ENCODE peak calls at places on chromosome 11, in four cellular contexts. One of them, this sample, is unnamed.

GRCh38 chr11:62123669-62124185 is at the start of gene INCENP:
- DNase-seq in NCI-H1436: peak; percentile 97
- DNase-seq in Kasumi-1: peak; percentile 99
- DNase-seq in right lobe of liver: peak; percentile 98
- DNase-seq in this sample: peak; percentile 97

GRCh38 chr11:83836883-83837654 is 550.9 kb upstream of the CCDC90B start:
- DNase-seq in NCI-H1436: peak; percentile 64
- DNase-seq in Kasumi-1: peak; percentile 77
- DNase-seq in right lobe of liver: peak; percentile 58
- DNase-seq in this sample: no peak

GRCh38 chr11:70186420-70186819 is 16.7 kb upstream of the FADD start:
- DNase-seq in NCI-H1436: no peak
- DNase-seq in Kasumi-1: no peak
- DNase-seq in right lobe of liver: no peak
- DNase-seq in this sample: no peak

GRCh38 chr11:64638017-64638664 is 47.1 kb downstream of the SLC22A12 start:
- DNase-seq in NCI-H1436: peak; percentile 65
- DNase-seq in Kasumi-1: no peak
- DNase-seq in right lobe of liver: no peak
- DNase-seq in this sample: no peak

GRCh38 chr11:4982678-4983077 is 12.0 kb upstream of the OR51L1 start:
- DNase-seq in NCI-H1436: no peak
- DNase-seq in Kasumi-1: no peak
- DNase-seq in right lobe of liver: no peak
- DNase-seq in this sample: no peak

GRCh38 chr11:85651118-85651517 is 3.4 kb downstream of the TMEM126A start:
- DNase-seq in NCI-H1436: no peak
- DNase-seq in Kasumi-1: no peak
- DNase-seq in right lobe of liver: no peak
- DNase-seq in this sample: no peak

GRCh38 chr11:98734686-98735085 is 286.1 kb upstream of the CNTN5 start:
- DNase-seq in NCI-H1436: no peak
- DNase-seq in Kasumi-1: no peak
- DNase-seq in right lobe of liver: no peak
- DNase-seq in this sample: no peak

GRCh38 chr11:19920982-19921381 is 208.3 kb downstream of the NAV2 start:
- DNase-seq in NCI-H1436: no peak
- DNase-seq in Kasumi-1: no peak
- DNase-seq in right lobe of liver: no peak
- DNase-seq in this sample: no peak

GRCh38 chr11:45666648-45667642 is 1.5 kb upstream of the CHST1 start:
- DNase-seq in NCI-H1436: no peak
- DNase-seq in Kasumi-1: no peak
- DNase-seq in right lobe of liver: peak; percentile 25
- DNase-seq in this sample: no peak

GRCh38 chr11:65663634-65664200 is 1.0 kb upstream of the RELA start:
- DNase-seq in NCI-H1436: no peak
- DNase-seq in Kasumi-1: peak; percentile 39
- DNase-seq in right lobe of liver: no peak
- DNase-seq in this sample: no peak

GRCh38 chr11:104803770-104804169 is 94.5 kb downstream of the CASP12 start:
- DNase-seq in NCI-H1436: no peak
- DNase-seq in Kasumi-1: peak; percentile 40
- DNase-seq in right lobe of liver: no peak
- DNase-seq in this sample: no peak

GRCh38 chr11:35909866-35910265 is 34.0 kb upstream of the LDLRAD3 start:
- DNase-seq in NCI-H1436: no peak
- DNase-seq in Kasumi-1: no peak
- DNase-seq in right lobe of liver: no peak
- DNase-seq in this sample: no peak